ENCODE peak calls at places on chromosomes 5 and 9, in seven cellular contexts. One of them, this sample, is unnamed.

GRCh38 chr9:127132921-127133647 is 10.6 kb upstream of the ANGPTL2 start:
- DNase-seq in iPS DF 6.9: no peak
- DNase-seq in KBM-7: no peak
- DNase-seq in ELR: peak; percentile 66
- DNase-seq in WTC11: peak; percentile 42
- DNase-seq in NCI-H748 treated with DMSO at 0.1 percent for 48 hours: no peak
- DNase-seq in AG08395: peak; percentile 38
- DNase-seq in this sample: no peak

GRCh38 chr9:126154182-126154827 is 172.3 kb upstream of the MVB12B start:
- DNase-seq in iPS DF 6.9: no peak
- DNase-seq in KBM-7: no peak
- DNase-seq in ELR: no peak
- DNase-seq in WTC11: no peak
- DNase-seq in NCI-H748 treated with DMSO at 0.1 percent for 48 hours: no peak
- DNase-seq in AG08395: no peak
- DNase-seq in this sample: no peak

GRCh38 chr5:123119334-123119986 is 30.4 kb downstream of the PRDM6 start:
- DNase-seq in iPS DF 6.9: no peak
- DNase-seq in KBM-7: peak; percentile 38
- DNase-seq in ELR: peak; percentile 20
- DNase-seq in WTC11: peak; percentile 77
- DNase-seq in NCI-H748 treated with DMSO at 0.1 percent for 48 hours: no peak
- DNase-seq in AG08395: peak; percentile 53
- DNase-seq in this sample: peak; percentile 61

GRCh38 chr9:3946840-3947239 is 353.0 kb downstream of the GLIS3 start:
- DNase-seq in iPS DF 6.9: no peak
- DNase-seq in KBM-7: no peak
- DNase-seq in ELR: no peak
- DNase-seq in WTC11: no peak
- DNase-seq in NCI-H748 treated with DMSO at 0.1 percent for 48 hours: no peak
- DNase-seq in AG08395: no peak
- DNase-seq in this sample: no peak

GRCh38 chr5:142803428-142804111 is 33.4 kb downstream of the ARHGAP26 start:
- DNase-seq in iPS DF 6.9: no peak
- DNase-seq in KBM-7: no peak
- DNase-seq in ELR: no peak
- DNase-seq in WTC11: no peak
- DNase-seq in NCI-H748 treated with DMSO at 0.1 percent for 48 hours: no peak
- DNase-seq in AG08395: peak; percentile 39
- DNase-seq in this sample: peak; percentile 93

GRCh38 chr5:154406231-154406630 is 39.6 kb upstream of the SAP30L start:
- DNase-seq in iPS DF 6.9: no peak
- DNase-seq in KBM-7: no peak
- DNase-seq in ELR: peak; percentile 24
- DNase-seq in WTC11: no peak
- DNase-seq in NCI-H748 treated with DMSO at 0.1 percent for 48 hours: no peak
- DNase-seq in AG08395: no peak
- DNase-seq in this sample: no peak

GRCh38 chr5:111367081-111367480 is 142.9 kb downstream of the CAMK4 start:
- DNase-seq in iPS DF 6.9: no peak
- DNase-seq in KBM-7: no peak
- DNase-seq in ELR: peak; percentile 67
- DNase-seq in WTC11: no peak
- DNase-seq in NCI-H748 treated with DMSO at 0.1 percent for 48 hours: peak; percentile 26
- DNase-seq in AG08395: no peak
- DNase-seq in this sample: peak; percentile 20

GRCh38 chr5:109956884-109957283 is 267.2 kb downstream of the MAN2A1 start:
- DNase-seq in iPS DF 6.9: no peak
- DNase-seq in KBM-7: no peak
- DNase-seq in ELR: no peak
- DNase-seq in WTC11: no peak
- DNase-seq in NCI-H748 treated with DMSO at 0.1 percent for 48 hours: no peak
- DNase-seq in AG08395: no peak
- DNase-seq in this sample: no peak

GRCh38 chr9:128919409-128919808 is 1.4 kb upstream of the PHYHD1 start:
- DNase-seq in iPS DF 6.9: no peak
- DNase-seq in KBM-7: no peak
- DNase-seq in ELR: no peak
- DNase-seq in WTC11: no peak
- DNase-seq in NCI-H748 treated with DMSO at 0.1 percent for 48 hours: no peak
- DNase-seq in AG08395: no peak
- DNase-seq in this sample: no peak

GRCh38 chr9:14433841-14434511 is 120.0 kb upstream of the NFIB start:
- DNase-seq in iPS DF 6.9: no peak
- DNase-seq in KBM-7: peak; percentile 25
- DNase-seq in ELR: peak; percentile 67
- DNase-seq in WTC11: no peak
- DNase-seq in NCI-H748 treated with DMSO at 0.1 percent for 48 hours: no peak
- DNase-seq in AG08395: peak; percentile 45
- DNase-seq in this sample: peak; percentile 87

GRCh38 chr5:166992874-166993722 is 1298.3 kb upstream of the WWC1 start:
- DNase-seq in iPS DF 6.9: no peak
- DNase-seq in KBM-7: no peak
- DNase-seq in ELR: no peak
- DNase-seq in WTC11: no peak
- DNase-seq in NCI-H748 treated with DMSO at 0.1 percent for 48 hours: no peak
- DNase-seq in AG08395: no peak
- DNase-seq in this sample: no peak

GRCh38 chr5:73786043-73786831 is 160.2 kb downstream of the ARHGEF28 start:
- DNase-seq in iPS DF 6.9: no peak
- DNase-seq in KBM-7: no peak
- DNase-seq in ELR: no peak
- DNase-seq in WTC11: no peak
- DNase-seq in NCI-H748 treated with DMSO at 0.1 percent for 48 hours: peak; percentile 82
- DNase-seq in AG08395: no peak
- DNase-seq in this sample: no peak

GRCh38 chr9:70470050-70471015 is 55.9 kb upstream of the KLF9 start:
- DNase-seq in iPS DF 6.9: no peak
- DNase-seq in KBM-7: peak; percentile 27
- DNase-seq in ELR: no peak
- DNase-seq in WTC11: no peak
- DNase-seq in NCI-H748 treated with DMSO at 0.1 percent for 48 hours: no peak
- DNase-seq in AG08395: peak; percentile 15
- DNase-seq in this sample: peak; percentile 57

GRCh38 chr9:22136446-22137140 is 127.5 kb upstream of the CDKN2B start:
- DNase-seq in iPS DF 6.9: no peak
- DNase-seq in KBM-7: no peak
- DNase-seq in ELR: peak; percentile 85
- DNase-seq in WTC11: no peak
- DNase-seq in NCI-H748 treated with DMSO at 0.1 percent for 48 hours: no peak
- DNase-seq in AG08395: peak; percentile 64
- DNase-seq in this sample: peak; percentile 81

GRCh38 chr9:127279717-127280285 is 15.2 kb downstream of the GARNL3 start:
- DNase-seq in iPS DF 6.9: no peak
- DNase-seq in KBM-7: no peak
- DNase-seq in ELR: no peak
- DNase-seq in WTC11: no peak
- DNase-seq in NCI-H748 treated with DMSO at 0.1 percent for 48 hours: peak; percentile 15
- DNase-seq in AG08395: no peak
- DNase-seq in this sample: no peak

GRCh38 chr5:158709279-158709678 is 390.4 kb downstream of the EBF1 start:
- DNase-seq in iPS DF 6.9: no peak
- DNase-seq in KBM-7: no peak
- DNase-seq in ELR: no peak
- DNase-seq in WTC11: no peak
- DNase-seq in NCI-H748 treated with DMSO at 0.1 percent for 48 hours: no peak
- DNase-seq in AG08395: no peak
- DNase-seq in this sample: no peak

GRCh38 chr5:159316519-159317383 is 13.5 kb downstream of the IL12B start:
- DNase-seq in iPS DF 6.9: peak; percentile 37
- DNase-seq in KBM-7: peak; percentile 40
- DNase-seq in ELR: peak; percentile 64
- DNase-seq in WTC11: peak; percentile 46
- DNase-seq in NCI-H748 treated with DMSO at 0.1 percent for 48 hours: no peak
- DNase-seq in AG08395: peak; percentile 55
- DNase-seq in this sample: peak; percentile 83

GRCh38 chr5:132826424-132827082 is 3.9 kb downstream of the SHROOM1 start:
- DNase-seq in iPS DF 6.9: no peak
- DNase-seq in KBM-7: no peak
- DNase-seq in ELR: no peak
- DNase-seq in WTC11: no peak
- DNase-seq in NCI-H748 treated with DMSO at 0.1 percent for 48 hours: no peak
- DNase-seq in AG08395: no peak
- DNase-seq in this sample: no peak

GRCh38 chr9:124281934-124282351 is 24.2 kb downstream of the NEK6 start:
- DNase-seq in iPS DF 6.9: no peak
- DNase-seq in KBM-7: no peak
- DNase-seq in ELR: peak; percentile 71
- DNase-seq in WTC11: no peak
- DNase-seq in NCI-H748 treated with DMSO at 0.1 percent for 48 hours: no peak
- DNase-seq in AG08395: no peak
- DNase-seq in this sample: no peak

GRCh38 chr9:133635506-133635902 is 659 bp upstream of the DBH start:
- DNase-seq in iPS DF 6.9: no peak
- DNase-seq in KBM-7: no peak
- DNase-seq in ELR: no peak
- DNase-seq in WTC11: no peak
- DNase-seq in NCI-H748 treated with DMSO at 0.1 percent for 48 hours: no peak
- DNase-seq in AG08395: no peak
- DNase-seq in this sample: no peak

GRCh38 chr5:89595065-89595464 is 712.1 kb upstream of the MEF2C start:
- DNase-seq in iPS DF 6.9: no peak
- DNase-seq in KBM-7: no peak
- DNase-seq in ELR: no peak
- DNase-seq in WTC11: no peak
- DNase-seq in NCI-H748 treated with DMSO at 0.1 percent for 48 hours: no peak
- DNase-seq in AG08395: peak; percentile 4
- DNase-seq in this sample: no peak

GRCh38 chr9:79489241-79490000 is 82.3 kb upstream of the TLE4 start:
- DNase-seq in iPS DF 6.9: no peak
- DNase-seq in KBM-7: peak; percentile 1
- DNase-seq in ELR: peak; percentile 77
- DNase-seq in WTC11: no peak
- DNase-seq in NCI-H748 treated with DMSO at 0.1 percent for 48 hours: no peak
- DNase-seq in AG08395: peak; percentile 61
- DNase-seq in this sample: peak; percentile 53

GRCh38 chr9:134066923-134067851 is 639 bp downstream of the BRD3 start:
- DNase-seq in iPS DF 6.9: no peak
- DNase-seq in KBM-7: peak; percentile 25
- DNase-seq in ELR: peak; percentile 56
- DNase-seq in WTC11: no peak
- DNase-seq in NCI-H748 treated with DMSO at 0.1 percent for 48 hours: no peak
- DNase-seq in AG08395: peak; percentile 47
- DNase-seq in this sample: peak; percentile 31

GRCh38 chr9:9901624-9902023 is 711.2 kb downstream of the PTPRD start:
- DNase-seq in iPS DF 6.9: no peak
- DNase-seq in KBM-7: no peak
- DNase-seq in ELR: no peak
- DNase-seq in WTC11: no peak
- DNase-seq in NCI-H748 treated with DMSO at 0.1 percent for 48 hours: no peak
- DNase-seq in AG08395: no peak
- DNase-seq in this sample: no peak